ENCODE peak calls at places on chromosomes 3 and 15, in six cellular contexts. One of them, this sample, is unnamed.

GRCh38 chr3:154540950-154541604 is 111.1 kb upstream of the GPR149 start:
- DNase-seq in HepG2: no peak
- DNase-seq in WTC11: no peak
- DNase-seq in K562: no peak
- DNase-seq in GM12878: no peak
- DNase-seq in GM23338: no peak
- DNase-seq in this sample: no peak

GRCh38 chr15:99131441-99132023 is 26.7 kb downstream of the SYNM start:
- DNase-seq in WTC11: no peak
- DNase-seq in HepG2: peak; percentile 83
- DNase-seq in K562: no peak
- DNase-seq in GM23338: no peak
- DNase-seq in GM12878: no peak
- DNase-seq in this sample: no peak

GRCh38 chr3:178916223-178916622 is 155.4 kb downstream of the ZMAT3 start:
- DNase-seq in GM12878: no peak
- DNase-seq in K562: no peak
- DNase-seq in GM23338: no peak
- DNase-seq in WTC11: no peak
- DNase-seq in HepG2: no peak
- DNase-seq in this sample: no peak

GRCh38 chr3:50571486-50571885 is 2.2 kb downstream of the HEMK1 start:
- DNase-seq in WTC11: no peak
- DNase-seq in GM23338: no peak
- DNase-seq in HepG2: no peak
- DNase-seq in GM12878: no peak
- DNase-seq in K562: no peak
- DNase-seq in this sample: no peak

GRCh38 chr3:130992344-130992743 is 34.3 kb downstream of the ASTE1 start:
- DNase-seq in GM23338: no peak
- DNase-seq in K562: no peak
- DNase-seq in HepG2: no peak
- DNase-seq in GM12878: no peak
- DNase-seq in WTC11: no peak
- DNase-seq in this sample: no peak

GRCh38 chr15:67118808-67119207 is 53.4 kb downstream of the SMAD3 start:
- DNase-seq in GM12878: no peak
- DNase-seq in HepG2: no peak
- DNase-seq in K562: peak; percentile 32
- DNase-seq in WTC11: no peak
- DNase-seq in GM23338: no peak
- DNase-seq in this sample: no peak

GRCh38 chr3:49930922-49931321 is 1.3 kb upstream of the MON1A start:
- DNase-seq in GM12878: no peak
- DNase-seq in HepG2: peak; percentile 61
- DNase-seq in K562: peak; percentile 61
- DNase-seq in WTC11: peak; percentile 75
- DNase-seq in GM23338: peak; percentile 94
- DNase-seq in this sample: no peak

GRCh38 chr15:75042730-75043508 is 19.5 kb downstream of the PPCDC start:
- DNase-seq in HepG2: peak; percentile 93
- DNase-seq in GM12878: peak; percentile 100
- DNase-seq in GM23338: peak; percentile 70
- DNase-seq in K562: peak; percentile 68
- DNase-seq in WTC11: peak; percentile 66
- DNase-seq in this sample: peak; percentile 73

GRCh38 chr3:192219926-192220325 is 507.4 kb downstream of the FGF12 start:
- DNase-seq in HepG2: no peak
- DNase-seq in GM12878: no peak
- DNase-seq in K562: no peak
- DNase-seq in GM23338: no peak
- DNase-seq in WTC11: no peak
- DNase-seq in this sample: no peak

GRCh38 chr15:90364251-90364650 is 12.2 kb downstream of the ZNF774 start:
- DNase-seq in HepG2: no peak
- DNase-seq in K562: no peak
- DNase-seq in GM23338: no peak
- DNase-seq in GM12878: no peak
- DNase-seq in WTC11: no peak
- DNase-seq in this sample: no peak

GRCh38 chr15:58840048-58840447 is 68.9 kb downstream of the MINDY2 start:
- DNase-seq in K562: no peak
- DNase-seq in GM12878: no peak
- DNase-seq in WTC11: no peak
- DNase-seq in HepG2: no peak
- DNase-seq in GM23338: no peak
- DNase-seq in this sample: no peak

GRCh38 chr15:53837263-53837662 is 77.8 kb upstream of the WDR72 start:
- DNase-seq in GM23338: peak; percentile 15
- DNase-seq in HepG2: peak; percentile 63
- DNase-seq in K562: no peak
- DNase-seq in WTC11: no peak
- DNase-seq in GM12878: no peak
- DNase-seq in this sample: no peak

DNA sequence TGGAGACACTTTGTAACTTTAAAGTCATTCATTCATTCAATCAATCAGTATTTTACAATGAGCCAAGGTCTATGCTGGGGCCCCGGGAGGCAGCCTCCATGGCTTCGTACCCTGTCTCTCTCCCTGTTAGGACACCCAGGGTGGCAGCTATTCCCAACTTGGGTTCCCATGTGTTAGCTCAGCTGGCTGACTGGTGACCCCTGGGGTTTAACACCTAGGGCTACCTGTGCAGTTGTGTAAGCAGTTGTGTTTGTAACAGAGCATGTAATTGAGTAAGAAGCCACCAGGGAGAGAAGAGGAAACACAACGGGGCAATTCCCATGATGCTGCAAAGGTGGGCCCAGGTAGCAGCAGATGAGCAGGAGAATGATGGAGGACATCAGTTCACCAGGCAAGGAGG is 132.4 kb downstream of the ADAMTS9 start:
- DNase-seq in GM12878: no peak
- DNase-seq in K562: no peak
- DNase-seq in GM23338: no peak
- DNase-seq in HepG2: no peak
- DNase-seq in WTC11: no peak
- DNase-seq in this sample: no peak
- TF ChIP-seq CREB1 in GM12878: no peak
- TF ChIP-seq CREB1 in K562: no peak
- TF ChIP-seq CREB1 in GM23338: no peak
- TF ChIP-seq CREB1 in HepG2: no peak
- TF ChIP-seq CREB1 in WTC11: no peak
- TF ChIP-seq CREB1 in this sample: no peak

DNA sequence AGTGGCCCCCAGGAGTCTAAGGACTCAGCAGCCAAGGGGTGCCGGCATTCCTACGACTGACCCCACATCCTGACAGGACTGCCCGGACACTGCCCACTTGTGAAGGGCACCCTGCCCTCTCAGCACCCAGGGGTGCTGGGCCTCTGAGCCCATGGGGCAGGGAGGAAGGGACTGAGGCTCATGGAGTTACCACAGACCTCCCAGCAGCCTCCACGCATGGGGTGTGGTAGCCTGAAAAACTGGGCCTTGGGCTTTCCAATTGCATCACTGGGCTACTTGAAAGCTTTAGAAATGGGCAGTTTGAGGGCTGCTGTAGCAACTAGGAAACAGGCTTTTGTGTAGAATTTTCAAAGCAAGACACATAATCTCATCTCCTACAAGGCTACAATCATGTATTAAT is 13.2 kb downstream of the TKT start:
- DNase-seq in GM23338: no peak
- DNase-seq in HepG2: no peak
- DNase-seq in K562: no peak
- DNase-seq in GM12878: no peak
- DNase-seq in WTC11: no peak
- DNase-seq in this sample: no peak
- TF ChIP-seq CREB1 in GM23338: no peak
- TF ChIP-seq CREB1 in HepG2: no peak
- TF ChIP-seq CREB1 in K562: no peak
- TF ChIP-seq CREB1 in GM12878: no peak
- TF ChIP-seq CREB1 in WTC11: no peak
- TF ChIP-seq CREB1 in this sample: no peak

GRCh38 chr3:32084870-32085269 is 21.6 kb upstream of the GPD1L start:
- DNase-seq in WTC11: no peak
- DNase-seq in K562: no peak
- DNase-seq in GM12878: no peak
- DNase-seq in HepG2: no peak
- DNase-seq in GM23338: no peak
- DNase-seq in this sample: no peak
- TF ChIP-seq CREB1 in WTC11: no peak
- TF ChIP-seq CREB1 in K562: no peak
- TF ChIP-seq CREB1 in GM12878: no peak
- TF ChIP-seq CREB1 in HepG2: no peak
- TF ChIP-seq CREB1 in GM23338: no peak
- TF ChIP-seq CREB1 in this sample: no peak

GRCh38 chr15:70038730-70039392 is 58.9 kb downstream of the TLE3 start:
- DNase-seq in GM12878: no peak
- DNase-seq in HepG2: no peak
- DNase-seq in WTC11: no peak
- DNase-seq in K562: no peak
- DNase-seq in GM23338: no peak
- DNase-seq in this sample: no peak
- TF ChIP-seq CREB1 in GM12878: no peak
- TF ChIP-seq CREB1 in HepG2: no peak
- TF ChIP-seq CREB1 in WTC11: no peak
- TF ChIP-seq CREB1 in K562: no peak
- TF ChIP-seq CREB1 in GM23338: no peak
- TF ChIP-seq CREB1 in this sample: no peak

GRCh38 chr15:49037546-49037940 is 8.7 kb downstream of the SECISBP2L start:
- DNase-seq in GM12878: no peak
- DNase-seq in HepG2: no peak
- DNase-seq in GM23338: no peak
- DNase-seq in K562: no peak
- DNase-seq in WTC11: no peak
- DNase-seq in this sample: no peak

GRCh38 chr15:49036650-49037545 is 9.3 kb downstream of the SECISBP2L start:
- DNase-seq in K562: no peak
- DNase-seq in GM23338: no peak
- DNase-seq in GM12878: no peak
- DNase-seq in HepG2: no peak
- DNase-seq in WTC11: no peak
- DNase-seq in this sample: no peak

GRCh38 chr15:49040151-49040550 is 6.1 kb downstream of the SECISBP2L start:
- DNase-seq in WTC11: no peak
- DNase-seq in HepG2: no peak
- DNase-seq in GM23338: no peak
- DNase-seq in K562: no peak
- DNase-seq in GM12878: no peak
- DNase-seq in this sample: no peak

GRCh38 chr15:49035825-49036224 is 10.4 kb downstream of the SECISBP2L start:
- DNase-seq in GM23338: no peak
- DNase-seq in WTC11: no peak
- DNase-seq in HepG2: peak; percentile 88
- DNase-seq in K562: no peak
- DNase-seq in GM12878: no peak
- DNase-seq in this sample: no peak

DNA sequence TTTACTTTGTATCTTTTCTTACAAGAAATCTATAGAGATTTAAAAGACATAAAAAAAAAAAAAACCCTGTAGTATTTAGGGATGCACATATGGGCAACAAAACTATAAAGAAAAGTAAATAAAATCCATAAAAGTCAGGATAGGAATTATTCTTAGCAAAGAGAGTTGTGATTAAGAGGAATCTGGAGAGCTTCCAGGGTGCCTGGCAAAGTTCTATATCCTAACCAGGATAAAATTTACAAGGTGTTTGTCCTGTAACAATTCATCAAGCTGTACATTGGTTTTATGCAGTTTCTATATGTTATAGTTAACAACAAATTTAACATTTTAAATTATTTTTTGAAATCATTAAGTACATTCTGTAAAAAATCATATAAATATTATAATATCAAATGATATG is 7.9 kb downstream of the SECISBP2L start:
- DNase-seq in HepG2: no peak
- DNase-seq in GM23338: no peak
- DNase-seq in K562: no peak
- DNase-seq in GM12878: no peak
- DNase-seq in WTC11: no peak
- DNase-seq in this sample: no peak
- TF ChIP-seq CREB1 in HepG2: no peak
- TF ChIP-seq CREB1 in GM23338: no peak
- TF ChIP-seq CREB1 in K562: no peak
- TF ChIP-seq CREB1 in GM12878: no peak
- TF ChIP-seq CREB1 in WTC11: no peak
- TF ChIP-seq CREB1 in this sample: no peak

GRCh38 chr3:35223636-35224035 is 415.7 kb upstream of the ARPP21 start:
- DNase-seq in GM12878: no peak
- DNase-seq in K562: no peak
- DNase-seq in GM23338: no peak
- DNase-seq in HepG2: no peak
- DNase-seq in WTC11: no peak
- DNase-seq in this sample: no peak

GRCh38 chr3:35224571-35225280 is 414.6 kb upstream of the ARPP21 start:
- DNase-seq in WTC11: no peak
- DNase-seq in GM12878: no peak
- DNase-seq in HepG2: no peak
- DNase-seq in K562: no peak
- DNase-seq in GM23338: no peak
- DNase-seq in this sample: no peak
- TF ChIP-seq CREB1 in WTC11: no peak
- TF ChIP-seq CREB1 in GM12878: no peak
- TF ChIP-seq CREB1 in HepG2: no peak
- TF ChIP-seq CREB1 in K562: no peak
- TF ChIP-seq CREB1 in GM23338: no peak
- TF ChIP-seq CREB1 in this sample: no peak

This sample was measured in H1.